ENCODE peak calls at places on chromosomes 6 and 20, in five cellular contexts. Y is HFFc6, X is nephron progenitor cell, C is HCT116, P is lower leg skin. T is an unnamed sample.
A peak's percentile ranks its signal among the peaks of the same experiment; 100 is the strongest.

GRCh38 chr20:44850883-44851282 is 34.6 kb upstream of the YWHAB start:
- DNase-seq in Y (no peak), P (no peak), X (no peak), C (no peak), T (no peak)

GRCh38 chr20:59993736-59994484 is 35.7 kb downstream of the CDH26 start:
- DNase-seq in Y (no peak), P (no peak), X (no peak), C (no peak), T (no peak)

GRCh38 chr20:45341579-45341938 is 6.7 kb downstream of the SDC4 start:
- DNase-seq in X (peak; percentile 37), C (no peak), Y (no peak), P (no peak), T (no peak)

GRCh38 chr20:51363813-51364212 is 178.7 kb downstream of the NFATC2 start:
- DNase-seq in P (no peak), Y (no peak), C (no peak), X (no peak), T (no peak)

GRCh38 chr6:166168616-166169548 is 1.2 kb upstream of the TBXT start:
- DNase-seq in X (peak; percentile 38), P (no peak), Y (no peak), C (no peak), T (no peak)

GRCh38 chr6:2763876-2764540 is 1.2 kb upstream of the WRNIP1 start:
- DNase-seq in P (peak; percentile 84), Y (no peak), X (no peak), C (no peak), T (no peak)

GRCh38 chr6:79824231-79824630 is 123.1 kb downstream of the ELOVL4 start:
- DNase-seq in X (no peak), C (no peak), P (no peak), Y (no peak), T (no peak)

GRCh38 chr6:157221049-157221816 is 102.1 kb downstream of the TMEM242 start:
- DNase-seq in P (peak; percentile 97), Y (peak; percentile 76), C (peak; percentile 63), X (peak; percentile 82), T (peak; percentile 90)

GRCh38 chr6:41519305-41519747 is 26.9 kb upstream of the FOXP4 start:
- DNase-seq in C (no peak), P (no peak), X (no peak), Y (no peak), T (no peak)

GRCh38 chr6:14738933-14739332 is 506.9 kb upstream of the JARID2 start:
- DNase-seq in X (no peak), C (no peak), Y (no peak), P (peak; percentile 28), T (no peak)

GRCh38 chr20:32336918-32337347 is 21.2 kb upstream of the ASXL1 start:
- DNase-seq in P (no peak), C (no peak), X (no peak), Y (no peak), T (no peak)

GRCh38 chr6:36517408-36517807 is 29.9 kb downstream of the STK38 start:
- DNase-seq in C (no peak), P (no peak), Y (no peak), X (no peak), T (no peak)

GRCh38 chr20:35992713-35993335 is 24.4 kb downstream of the CNBD2 start:
- DNase-seq in C (peak; percentile 49), P (peak; percentile 87), X (peak; percentile 44), Y (peak; percentile 58), T (peak; percentile 61)

GRCh38 chr6:24691550-24691949 is 24.7 kb downstream of the ACOT13 start:
- DNase-seq in Y (no peak), C (no peak), X (no peak), P (no peak), T (no peak)

GRCh38 chr6:33000053-33000452 is 9.3 kb downstream of the HLA-DOA start:
- DNase-seq in X (no peak), P (no peak), C (peak; percentile 66), Y (no peak), T (peak; percentile 55)
- TF ChIP-seq CTCF in X (no peak), P (no peak), C (peak; percentile 63), Y (peak; percentile 15), T (peak; percentile 31)

GRCh38 chr6:16184129-16184528 is 54.3 kb upstream of the GMPR start:
- DNase-seq in X (no peak), C (peak; percentile 48), Y (no peak), P (no peak), T (peak; percentile 33)
- TF ChIP-seq CTCF in X (no peak), C (peak; percentile 46), Y (no peak), P (no peak), T (no peak)

GRCh38 chr6:110341671-110342304 is 16.4 kb downstream of the METTL24 start:
- DNase-seq in X (peak; percentile 49), C (peak; percentile 15), P (no peak), Y (peak; percentile 34), T (peak; percentile 5)
- TF ChIP-seq CTCF in X (peak; percentile 58), C (peak; percentile 58), P (no peak), Y (peak; percentile 72), T (no peak)

GRCh38 chr6:72709436-72709835 is 87.6 kb downstream of the KCNQ5 start:
- DNase-seq in X (no peak), P (no peak), Y (peak; percentile 22), C (no peak), T (no peak)
- TF ChIP-seq CTCF in X (no peak), P (no peak), Y (peak; percentile 43), C (no peak), T (no peak)

DNA sequence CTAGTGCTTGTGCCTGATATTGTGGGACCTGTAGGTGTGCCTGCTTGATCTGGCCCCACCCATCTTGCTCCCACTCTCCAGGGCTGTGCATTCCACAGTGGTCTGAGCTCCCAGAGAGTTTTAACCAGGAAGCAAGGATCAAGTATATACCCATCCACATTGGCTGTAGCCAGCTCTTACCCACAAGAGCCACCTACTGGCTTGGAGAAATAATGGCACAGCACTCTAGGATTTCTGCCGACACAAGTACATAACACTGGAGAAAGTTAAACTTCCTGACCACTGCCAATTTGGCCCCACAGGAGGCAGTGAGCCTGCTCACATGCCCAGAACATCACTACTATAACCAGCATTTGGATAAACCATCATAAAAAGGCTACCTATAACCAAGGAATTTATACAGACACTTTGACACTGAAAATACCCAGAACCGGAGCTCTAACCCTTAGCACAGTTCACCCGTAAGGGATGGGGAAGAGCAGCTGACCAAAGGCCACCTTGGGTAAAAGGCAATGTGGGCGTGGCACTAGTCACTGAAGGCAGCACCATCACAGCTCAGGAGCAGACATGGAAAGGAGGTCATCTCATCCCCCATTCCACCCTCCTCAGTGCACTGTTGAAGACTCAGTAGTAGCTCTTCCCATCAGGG is 440.4 kb downstream of the BTBD3 start:
- DNase-seq in X (no peak), C (no peak), P (no peak), Y (no peak), T (no peak)
- TF ChIP-seq CTCF in X (peak; percentile 19), C (no peak), P (no peak), Y (no peak), T (no peak)

DNA sequence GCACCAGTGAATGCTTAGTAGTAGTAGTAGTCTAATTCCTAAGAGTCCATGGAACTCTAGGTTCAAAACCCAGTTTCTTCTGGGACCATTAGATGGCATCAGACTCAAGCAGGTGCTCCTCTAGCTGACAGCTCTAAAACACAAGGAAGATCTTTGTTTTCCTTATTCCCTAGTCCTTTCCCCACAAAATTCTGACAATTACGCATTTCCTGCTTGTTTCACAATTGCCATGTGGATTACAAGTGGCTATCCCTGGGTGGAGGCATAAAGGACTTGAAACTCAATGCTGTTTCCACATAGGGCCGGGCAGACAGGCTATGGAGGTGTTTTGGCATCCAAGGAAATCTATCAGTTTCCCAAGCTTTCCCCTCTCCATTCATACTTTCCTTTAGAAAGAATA is 9.2 kb upstream of the HLA-DOB start:
- DNase-seq in Y (peak; percentile 44), C (no peak), X (no peak), P (no peak), T (no peak)
- TF ChIP-seq CTCF in Y (peak; percentile 64), C (peak; percentile 44), X (peak; percentile 26), P (no peak), T (peak; percentile 16)

GRCh38 chr6:84731901-84732300 is 32.5 kb downstream of the TBX18 start:
- DNase-seq in C (no peak), Y (no peak), P (no peak), X (no peak), T (no peak)

GRCh38 chr6:84733889-84734288 is 30.5 kb downstream of the TBX18 start:
- DNase-seq in X (no peak), Y (no peak), P (no peak), C (no peak), T (no peak)

DNA sequence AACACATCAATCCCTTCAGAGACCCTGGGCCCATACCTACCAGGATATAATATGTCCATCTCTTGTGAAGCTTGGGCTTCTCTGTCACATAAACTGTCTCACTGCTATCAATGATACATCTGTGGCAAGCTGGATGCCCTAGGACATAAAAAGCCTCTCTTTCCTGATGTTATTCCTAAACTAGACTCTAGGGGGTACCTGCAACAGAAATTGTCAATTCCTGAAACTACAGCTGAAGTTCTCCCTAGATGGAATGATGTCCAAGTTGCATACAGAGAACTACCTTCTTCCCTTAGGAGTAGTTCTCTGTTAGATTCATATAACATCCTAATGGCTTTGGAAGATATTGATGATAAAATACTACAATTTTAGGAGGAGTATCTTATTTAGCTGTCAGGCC is 35.8 kb downstream of the TBX18 start:
- DNase-seq in Y (peak; percentile 25), X (no peak), P (no peak), C (peak; percentile 15), T (no peak)
- TF ChIP-seq CTCF in Y (peak; percentile 76), X (peak; percentile 28), P (no peak), C (peak; percentile 56), T (no peak)

GRCh38 chr20:40892642-40893041 is 136.0 kb upstream of the TOP1 start:
- DNase-seq in Y (no peak), X (no peak), C (no peak), P (no peak), T (no peak)
- TF ChIP-seq CTCF in Y (no peak), X (no peak), C (no peak), P (no peak), T (no peak)

GRCh38 chr6:85348643-85349042 is 101.2 kb upstream of the NT5E start:
- DNase-seq in Y (no peak), X (no peak), P (no peak), C (no peak), T (no peak)
- TF ChIP-seq CTCF in Y (no peak), X (no peak), P (no peak), C (peak; percentile 16), T (no peak)

GRCh38 chr20:2800590-2801458 is at the start of gene CPXM1:
- DNase-seq in P (peak; percentile 69), C (no peak), X (peak; percentile 82), Y (no peak), T (peak; percentile 46)
- TF ChIP-seq CTCF in P (no peak), C (no peak), X (peak; percentile 6), Y (no peak), T (no peak)

T was measured in activated CD8-positive, alpha-beta T cell treated with anti-CD3 and anti-CD28 coated beads for 36 hours.